ENCODE peak calls at places on chromosomes 3 and 15, in four cellular contexts. Y is GM12878, G is HepG2, F is H1. A is an unnamed sample.

GRCh38 chr3:127450331-127450730 is 140.2 kb downstream of the TPRA1 start:
- DNase-seq in Y (no peak), G (no peak), F (no peak), A (no peak)

GRCh38 chr15:51162865-51163762 is 68.4 kb upstream of the TNFAIP8L3 start:
- DNase-seq in Y (peak), G (peak), F (peak), A (peak)

GRCh38 chr3:27043328-27043956 is 325.7 kb downstream of the NEK10 start:
- DNase-seq in Y (no peak), G (no peak), F (no peak), A (no peak)

GRCh38 chr15:31336943-31337295 is 10.3 kb downstream of the KLF13 start:
- DNase-seq in Y (no peak), G (no peak), F (no peak), A (no peak)

GRCh38 chr3:23952646-23953045 is 7.6 kb downstream of the NR1D2 start:
- DNase-seq in Y (peak), G (no peak), F (no peak), A (no peak)

GRCh38 chr3:195554458-195554857 is 11.3 kb upstream of the PPP1R2 start:
- DNase-seq in Y (no peak), G (no peak), F (no peak), A (no peak)

GRCh38 chr15:78804391-78804792 is 6.9 kb downstream of the ADAMTS7 start:
- DNase-seq in Y (no peak), G (no peak), F (peak), A (no peak)

GRCh38 chr15:70799667-70800450 is 36.5 kb upstream of the UACA start:
- DNase-seq in Y (no peak), G (peak), F (no peak), A (no peak)

GRCh38 chr3:190617185-190617584 is 103.3 kb downstream of the IL1RAP start:
- DNase-seq in Y (peak), G (peak), F (no peak), A (no peak)

GRCh38 chr15:57611938-57612337 is 20.2 kb downstream of the MYZAP start:
- DNase-seq in Y (no peak), G (peak), F (no peak), A (no peak)

GRCh38 chr15:100266166-100266565 is 75.6 kb downstream of the ADAMTS17 start:
- DNase-seq in Y (no peak), G (no peak), F (no peak), A (no peak)

GRCh38 chr3:45224824-45225464 is 1.1 kb downstream of the TMEM158 start:
- DNase-seq in Y (no peak), G (peak), F (peak), A (peak)

GRCh38 chr15:65970937-65971740 is 101.8 kb downstream of the RAB11A start:
- DNase-seq in Y (no peak), G (no peak), F (no peak), A (peak)

GRCh38 chr15:34987182-34987488 is 952 bp downstream of the ZNF770 start:
- DNase-seq in Y (no peak), G (no peak), F (no peak), A (peak)

GRCh38 chr15:75028991-75029377 is 5.6 kb downstream of the PPCDC start:
- DNase-seq in Y (no peak), G (no peak), F (no peak), A (no peak)

GRCh38 chr15:83605595-83605994 is 48.3 kb upstream of the ADAMTSL3 start:
- DNase-seq in Y (no peak), G (no peak), F (no peak), A (no peak)

GRCh38 chr3:154235330-154235729 is 89.0 kb downstream of the DHX36 start:
- DNase-seq in Y (no peak), G (no peak), F (no peak), A (no peak)

GRCh38 chr15:45121020-45121419 is 6.9 kb downstream of the DUOXA2 start:
- DNase-seq in Y (no peak), G (no peak), F (no peak), A (no peak)

GRCh38 chr3:192986399-192986798 is 68.7 kb upstream of the MB21D2 start:
- DNase-seq in Y (no peak), G (no peak), F (no peak), A (no peak)

GRCh38 chr3:54146383-54147239 is 24.3 kb downstream of the CACNA2D3 start:
- DNase-seq in Y (no peak), G (peak), F (no peak), A (peak)

GRCh38 chr15:79978694-79979519 is 7.9 kb upstream of the BCL2A1 start:
- DNase-seq in Y (peak), G (peak), F (no peak), A (no peak)

GRCh38 chr15:96327155-96327741 is 3.3 kb upstream of the NR2F2 start:
- DNase-seq in Y (peak), G (peak), F (no peak), A (peak)

GRCh38 chr3:141384575-141384974 is 16.3 kb downstream of the ZBTB38 start:
- DNase-seq in Y (no peak), G (no peak), F (no peak), A (no peak)

GRCh38 chr3:12455740-12456139 is 28.5 kb upstream of the TSEN2 start:
- DNase-seq in Y (no peak), G (no peak), F (no peak), A (no peak)

GRCh38 chr3:58271901-58272501 is 34.0 kb upstream of the RPP14 start:
- DNase-seq in Y (no peak), G (no peak), F (no peak), A (no peak)

GRCh38 chr15:61743352-61743909 is 316.8 kb downstream of the VPS13C start:
- DNase-seq in Y (no peak), G (no peak), F (no peak), A (no peak)

GRCh38 chr3:75192065-75192658 is 472.0 kb upstream of the FRG2C start:
- DNase-seq in Y (no peak), G (peak), F (no peak), A (peak)

GRCh38 chr3:156148345-156148945 is 28.1 kb downstream of the KCNAB1 start:
- DNase-seq in Y (no peak), G (no peak), F (no peak), A (no peak)

GRCh38 chr15:48370460-48370859 is 39.2 kb downstream of the DUT start:
- DNase-seq in Y (no peak), G (no peak), F (no peak), A (no peak)

GRCh38 chr15:69314736-69315135 is 16.0 kb downstream of the PAQR5 start:
- DNase-seq in Y (no peak), G (no peak), F (no peak), A (no peak)
- TF ChIP-seq CBX5 in Y (no peak), G (no peak), F (no peak), A (no peak)

GRCh38 chr3:60669636-60670035 is 581.6 kb downstream of the FHIT start:
- DNase-seq in Y (no peak), G (no peak), F (peak), A (no peak)
- TF ChIP-seq POLR2AphosphoS5 in Y (no peak), G (no peak), F (no peak), A (no peak)

GRCh38 chr3:133663569-133664313 is 2.0 kb upstream of the TOPBP1 start:
- DNase-seq in Y (no peak), G (peak), F (no peak), A (peak)
- TF ChIP-seq CBX5 in Y (no peak), G (no peak), F (no peak), A (no peak)

DNA sequence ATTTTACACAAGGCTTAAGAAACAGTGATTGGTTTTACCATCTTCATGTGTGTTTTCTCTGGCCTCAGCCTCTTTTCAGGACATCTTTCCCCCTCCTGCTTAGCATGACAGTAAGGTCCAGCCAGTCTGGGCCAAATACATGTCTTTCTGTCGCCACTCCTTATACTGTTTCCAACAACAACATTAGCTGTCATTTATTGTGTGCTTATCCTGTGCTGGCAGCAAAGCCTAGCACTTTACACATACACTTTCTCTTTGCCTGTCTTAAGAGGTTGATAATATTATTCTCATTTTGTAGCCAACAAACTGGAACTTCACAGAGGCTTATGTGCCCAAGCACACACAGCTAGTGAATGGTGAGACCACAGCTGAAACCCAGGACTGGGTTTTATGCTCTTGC is 37.8 kb downstream of the B3GALNT1 start:
- DNase-seq in Y (no peak), G (no peak), F (no peak), A (no peak)
- TF ChIP-seq POLR2AphosphoS5 in Y (no peak), G (no peak), F (no peak), A (no peak)

DNA sequence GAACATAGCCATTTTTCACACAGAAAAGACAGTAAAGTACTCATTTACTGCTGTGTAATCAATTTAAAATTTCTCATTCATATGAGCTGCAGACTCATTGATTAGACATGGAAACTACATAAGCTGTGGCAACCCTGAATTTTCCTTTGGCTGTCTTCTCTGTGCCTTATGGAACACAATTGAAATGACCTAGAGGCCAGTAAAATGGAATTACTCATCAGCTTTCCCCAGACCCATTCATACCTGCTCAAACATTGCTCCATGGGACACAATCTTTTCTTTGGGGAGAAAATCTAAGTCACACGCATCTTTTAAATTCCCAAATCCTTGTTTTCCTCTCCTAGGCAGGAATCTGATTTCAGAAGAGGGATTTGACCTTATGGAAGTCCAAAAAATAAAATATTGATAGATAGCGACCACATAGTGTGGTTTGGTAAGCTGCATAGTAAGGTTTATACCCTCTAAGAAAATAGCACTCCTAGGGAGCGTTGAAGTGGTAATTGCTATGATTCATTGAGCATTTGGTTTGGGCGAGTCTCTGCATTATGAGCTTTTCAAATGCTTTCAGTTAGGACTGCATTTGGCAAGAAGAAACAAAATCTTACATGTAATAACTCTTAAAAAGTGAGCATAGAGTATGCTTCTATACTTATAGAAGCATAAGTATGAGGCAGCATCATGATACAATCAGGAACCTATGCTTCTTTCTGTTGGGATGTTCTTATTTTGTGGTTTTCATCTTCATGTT is 243.4 kb upstream of the GADL1 start:
- DNase-seq in Y (no peak), G (no peak), F (no peak), A (no peak)
- TF ChIP-seq CBX5 in Y (no peak), G (no peak), F (no peak), A (no peak)

DNA sequence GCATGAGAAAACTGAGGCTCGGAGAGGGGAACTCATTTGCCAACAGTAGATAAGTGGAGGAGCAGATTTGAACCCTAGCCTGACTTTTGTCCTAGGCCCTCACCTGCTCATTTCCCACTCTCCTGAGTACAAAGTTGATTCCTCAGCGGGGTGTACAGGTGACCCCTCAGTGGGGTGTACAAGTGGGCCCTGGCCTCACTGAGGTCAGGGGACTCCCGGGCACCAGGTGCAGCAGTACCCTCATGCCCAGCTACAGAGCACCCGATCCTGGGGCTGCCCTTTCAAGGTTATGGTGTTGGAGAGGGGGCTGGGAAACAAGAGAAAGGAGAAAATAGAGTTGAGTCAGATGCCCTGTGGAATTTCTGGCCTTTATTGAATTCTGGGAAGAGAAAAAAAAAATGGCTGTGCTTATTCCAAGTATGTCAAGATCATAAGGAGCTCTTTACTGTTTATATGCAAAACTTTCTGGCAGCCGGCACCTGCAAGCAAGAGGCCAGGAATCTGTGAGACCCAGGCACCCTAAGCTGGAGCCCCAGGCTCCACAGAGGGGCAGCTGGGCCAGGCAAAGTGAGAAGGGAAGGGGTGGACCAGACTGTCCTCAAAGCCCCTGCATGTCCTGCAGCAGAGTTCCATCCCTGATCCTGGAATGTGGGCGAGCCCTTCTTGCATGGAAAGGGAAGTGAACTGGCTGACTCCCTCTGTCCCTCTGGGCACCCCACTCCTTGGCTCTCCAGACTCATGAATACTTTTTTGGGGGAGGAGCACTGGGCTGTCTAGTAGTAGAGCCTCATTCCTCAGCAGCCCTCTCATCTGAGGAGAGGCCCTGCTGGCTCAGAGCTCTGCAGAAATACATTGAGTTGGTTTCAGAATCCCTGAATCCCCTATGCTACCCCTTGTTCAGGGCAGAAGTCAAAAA is 43.1 kb downstream of the AMOTL2 start:
- DNase-seq in Y (no peak), G (no peak), F (no peak), A (no peak)
- TF ChIP-seq POLR2AphosphoS5 in Y (no peak), G (no peak), F (peak), A (no peak)

GRCh38 chr3:158106773-158107461 is 697 bp upstream of the SHOX2 start:
- DNase-seq in Y (no peak), G (no peak), F (no peak), A (no peak)

GRCh38 chr3:158105124-158105709 is 1.0 kb downstream of the SHOX2 start:
- DNase-seq in Y (no peak), G (no peak), F (no peak), A (peak)

GRCh38 chr3:158107508-158108095 is 1.4 kb upstream of the SHOX2 start:
- DNase-seq in Y (no peak), G (no peak), F (no peak), A (no peak)

GRCh38 chr3:158104346-158105020 is 1.7 kb downstream of the SHOX2 start:
- DNase-seq in Y (no peak), G (no peak), F (no peak), A (no peak)

GRCh38 chr3:158105710-158106438 is at the start of gene SHOX2:
- DNase-seq in Y (no peak), G (no peak), F (no peak), A (peak)
- TF ChIP-seq CBX5 in Y (no peak), G (no peak), F (no peak), A (no peak)